ENCODE peak calls at places on chromosomes 7 and 10, in five cellular contexts. One of them, this sample, is unnamed.

GRCh38 chr10:114631678-114632417 is 26.2 kb downstream of the ABLIM1 start:
- DNase-seq in GM23338: peak; percentile 77
- DNase-seq in tibial nerve: no peak
- DNase-seq in adrenal gland: peak; percentile 66
- DNase-seq in kidney: peak; percentile 72
- DNase-seq in this sample: peak; percentile 64

GRCh38 chr7:70788276-70788675 is 343.7 kb upstream of the GALNT17 start:
- DNase-seq in GM23338: peak; percentile 33
- DNase-seq in tibial nerve: no peak
- DNase-seq in adrenal gland: no peak
- DNase-seq in kidney: no peak
- DNase-seq in this sample: no peak

GRCh38 chr10:75658496-75658895 is 227.1 kb downstream of the LRMDA start:
- DNase-seq in GM23338: no peak
- DNase-seq in tibial nerve: no peak
- DNase-seq in adrenal gland: no peak
- DNase-seq in kidney: no peak
- DNase-seq in this sample: no peak

GRCh38 chr7:55130079-55130476 is 111.3 kb downstream of the EGFR start:
- DNase-seq in GM23338: no peak
- DNase-seq in tibial nerve: no peak
- DNase-seq in adrenal gland: no peak
- DNase-seq in kidney: no peak
- DNase-seq in this sample: no peak

GRCh38 chr7:129829677-129830631 is 122.8 kb downstream of the UBE2H start:
- DNase-seq in GM23338: peak; percentile 97
- DNase-seq in tibial nerve: no peak
- DNase-seq in adrenal gland: peak; percentile 89
- DNase-seq in kidney: no peak
- DNase-seq in this sample: no peak

GRCh38 chr10:98307916-98308315 is 39.9 kb upstream of the LOXL4 start:
- DNase-seq in GM23338: no peak
- DNase-seq in tibial nerve: no peak
- DNase-seq in adrenal gland: no peak
- DNase-seq in kidney: no peak
- DNase-seq in this sample: no peak

GRCh38 chr7:2950578-2950977 is 93.1 kb downstream of the CARD11 start:
- DNase-seq in GM23338: no peak
- DNase-seq in tibial nerve: no peak
- DNase-seq in adrenal gland: no peak
- DNase-seq in kidney: no peak
- DNase-seq in this sample: no peak

GRCh38 chr7:1842321-1843221 is 172.5 kb downstream of the ELFN1 start:
- DNase-seq in GM23338: peak; percentile 41
- DNase-seq in tibial nerve: peak; percentile 8
- DNase-seq in adrenal gland: peak; percentile 8
- DNase-seq in kidney: peak; percentile 74
- DNase-seq in this sample: no peak

GRCh38 chr10:75108684-75109458 is 2.6 kb upstream of the SAMD8 start:
- DNase-seq in GM23338: peak; percentile 82
- DNase-seq in tibial nerve: no peak
- DNase-seq in adrenal gland: no peak
- DNase-seq in kidney: no peak
- DNase-seq in this sample: peak; percentile 57

GRCh38 chr10:127565583-127565982 is 16.5 kb downstream of the NPS start:
- DNase-seq in GM23338: no peak
- DNase-seq in tibial nerve: no peak
- DNase-seq in adrenal gland: no peak
- DNase-seq in kidney: no peak
- DNase-seq in this sample: no peak

GRCh38 chr10:127569210-127569609 is 20.1 kb downstream of the NPS start:
- DNase-seq in GM23338: no peak
- DNase-seq in tibial nerve: no peak
- DNase-seq in adrenal gland: no peak
- DNase-seq in kidney: no peak
- DNase-seq in this sample: no peak

GRCh38 chr10:127564644-127565043 is 15.5 kb downstream of the NPS start:
- DNase-seq in GM23338: no peak
- DNase-seq in tibial nerve: no peak
- DNase-seq in adrenal gland: no peak
- DNase-seq in kidney: no peak
- DNase-seq in this sample: no peak

GRCh38 chr10:127563718-127564553 is 14.8 kb downstream of the NPS start:
- DNase-seq in GM23338: peak; percentile 41
- DNase-seq in tibial nerve: no peak
- DNase-seq in adrenal gland: no peak
- DNase-seq in kidney: no peak
- DNase-seq in this sample: no peak
- TF ChIP-seq CTCF in GM23338: peak; percentile 80
- TF ChIP-seq CTCF in tibial nerve: peak; percentile 12
- TF ChIP-seq CTCF in adrenal gland: peak; percentile 50
- TF ChIP-seq CTCF in kidney: peak; percentile 66
- TF ChIP-seq CTCF in this sample: peak; percentile 60

GRCh38 chr10:1492641-1493040 is 244.7 kb downstream of the ADARB2 start:
- DNase-seq in GM23338: no peak
- DNase-seq in tibial nerve: no peak
- DNase-seq in adrenal gland: no peak
- DNase-seq in kidney: no peak
- DNase-seq in this sample: no peak
- H3K4me3 ChIP-seq in GM23338: no peak overlapping the region
- H3K4me3 ChIP-seq in tibial nerve: no peak overlapping the region
- H3K4me3 ChIP-seq in adrenal gland: no peak overlapping the region
- H3K4me3 ChIP-seq in kidney: no peak overlapping the region
- H3K4me3 ChIP-seq in this sample: no peak overlapping the region

GRCh38 chr7:158747408-158747807 is 42.8 kb upstream of the NCAPG2 start:
- DNase-seq in GM23338: no peak
- DNase-seq in tibial nerve: no peak
- DNase-seq in adrenal gland: no peak
- DNase-seq in kidney: no peak
- DNase-seq in this sample: no peak

GRCh38 chr7:158744070-158744469 is 39.5 kb upstream of the NCAPG2 start:
- DNase-seq in GM23338: no peak
- DNase-seq in tibial nerve: no peak
- DNase-seq in adrenal gland: no peak
- DNase-seq in kidney: no peak
- DNase-seq in this sample: no peak

GRCh38 chr7:158746957-158747356 is 42.4 kb upstream of the NCAPG2 start:
- DNase-seq in GM23338: no peak
- DNase-seq in tibial nerve: no peak
- DNase-seq in adrenal gland: no peak
- DNase-seq in kidney: no peak
- DNase-seq in this sample: no peak

GRCh38 chr7:158743219-158743618 is 38.6 kb upstream of the NCAPG2 start:
- DNase-seq in GM23338: peak; percentile 73
- DNase-seq in tibial nerve: no peak
- DNase-seq in adrenal gland: no peak
- DNase-seq in kidney: no peak
- DNase-seq in this sample: no peak

GRCh38 chr7:158745057-158745715 is 40.6 kb upstream of the NCAPG2 start:
- DNase-seq in GM23338: no peak
- DNase-seq in tibial nerve: no peak
- DNase-seq in adrenal gland: no peak
- DNase-seq in kidney: no peak
- DNase-seq in this sample: no peak
- H3K36me3 ChIP-seq in GM23338: peaks cover 12% of the 10 kb centered on the region
- H3K36me3 ChIP-seq in tibial nerve: peaks cover 4% of the 10 kb centered on the region
- H3K36me3 ChIP-seq in adrenal gland: no peaks in the 10 kb centered on the region
- H3K36me3 ChIP-seq in kidney: peaks cover 20% of the 10 kb centered on the region
- H3K36me3 ChIP-seq in this sample: peaks cover 84% of the 10 kb centered on the region

DNA sequence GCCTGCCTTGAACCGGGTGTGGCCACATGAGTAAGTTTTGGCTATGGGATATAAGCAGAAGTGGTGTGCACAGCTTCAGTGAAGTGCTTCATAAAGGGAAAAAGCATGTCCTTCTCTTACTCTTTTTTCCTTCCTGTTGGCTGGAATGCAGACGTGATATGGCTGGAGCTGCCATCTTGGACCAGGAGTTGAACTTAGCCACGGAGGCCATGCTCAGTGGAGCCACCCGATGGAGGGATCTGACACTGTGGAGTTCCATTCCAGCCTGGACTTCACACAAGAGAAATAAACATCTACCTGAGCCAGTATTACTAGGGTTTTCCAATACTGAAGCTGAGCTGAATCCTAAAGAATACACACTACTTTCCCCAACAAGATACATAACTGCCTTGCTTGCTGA is 52.3 kb downstream of the CCDC3 start:
- DNase-seq in GM23338: peak; percentile 53
- DNase-seq in tibial nerve: no peak
- DNase-seq in adrenal gland: no peak
- DNase-seq in kidney: no peak
- DNase-seq in this sample: no peak
- TF ChIP-seq CTCF in GM23338: peak; percentile 61
- TF ChIP-seq CTCF in tibial nerve: no peak
- TF ChIP-seq CTCF in adrenal gland: no peak
- TF ChIP-seq CTCF in kidney: no peak
- TF ChIP-seq CTCF in this sample: no peak

DNA sequence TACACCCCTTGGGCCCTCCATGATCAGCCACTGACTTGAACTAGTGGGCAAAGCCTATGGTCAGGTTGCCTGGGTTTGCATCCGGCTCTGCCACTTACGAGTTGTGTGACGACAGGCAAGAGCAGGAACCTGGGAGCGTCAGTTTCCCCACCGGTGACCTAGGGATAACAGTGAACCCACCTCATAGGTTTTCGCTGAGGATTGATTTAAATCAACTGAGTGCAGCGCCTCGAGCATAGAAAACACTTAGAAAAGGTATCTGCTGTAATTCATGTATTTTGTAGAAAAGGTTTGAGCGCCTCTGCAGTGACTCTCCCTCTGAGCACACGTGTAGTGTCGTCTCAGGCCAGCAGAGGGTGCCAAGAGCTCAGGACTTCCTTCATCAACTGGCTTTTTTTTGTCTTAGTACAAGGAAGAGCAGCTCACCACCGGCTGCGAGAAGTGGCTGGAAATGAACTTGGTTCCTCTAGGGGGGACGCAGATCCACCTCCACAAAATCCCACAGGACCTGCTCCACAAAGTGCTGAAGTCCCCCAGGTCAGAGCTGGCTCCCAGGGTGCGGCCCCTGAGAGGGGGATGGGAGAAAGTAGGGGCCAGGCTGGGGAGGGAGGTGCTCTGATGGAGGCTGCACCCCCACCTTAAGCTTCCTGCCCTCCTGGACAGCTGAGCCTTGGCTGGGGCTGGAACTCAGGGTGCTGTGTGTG is 27.7 kb downstream of the BTBD16 start:
- DNase-seq in GM23338: peak; percentile 93
- DNase-seq in tibial nerve: peak; percentile 54
- DNase-seq in adrenal gland: peak; percentile 76
- DNase-seq in kidney: peak; percentile 82
- DNase-seq in this sample: peak; percentile 75
- H3K4me3 ChIP-seq in GM23338: no peak overlapping the region
- H3K4me3 ChIP-seq in tibial nerve: no peak overlapping the region
- H3K4me3 ChIP-seq in adrenal gland: no peak overlapping the region
- H3K4me3 ChIP-seq in kidney: no peak overlapping the region
- H3K4me3 ChIP-seq in this sample: no peak overlapping the region

GRCh38 chr10:3126741-3127342 is 45.7 kb downstream of the PITRM1 start:
- DNase-seq in GM23338: no peak
- DNase-seq in tibial nerve: no peak
- DNase-seq in adrenal gland: peak; percentile 62
- DNase-seq in kidney: peak; percentile 84
- DNase-seq in this sample: no peak

GRCh38 chr10:3123571-3124411 is 48.8 kb downstream of the PITRM1 start:
- DNase-seq in GM23338: no peak
- DNase-seq in tibial nerve: no peak
- DNase-seq in adrenal gland: no peak
- DNase-seq in kidney: peak; percentile 52
- DNase-seq in this sample: no peak

GRCh38 chr10:3124412-3125175 is 48.0 kb downstream of the PITRM1 start:
- DNase-seq in GM23338: no peak
- DNase-seq in tibial nerve: no peak
- DNase-seq in adrenal gland: no peak
- DNase-seq in kidney: peak; percentile 59
- DNase-seq in this sample: no peak

GRCh38 chr10:3126249-3126648 is 46.3 kb downstream of the PITRM1 start:
- DNase-seq in GM23338: no peak
- DNase-seq in tibial nerve: no peak
- DNase-seq in adrenal gland: no peak
- DNase-seq in kidney: no peak
- DNase-seq in this sample: no peak

DNA sequence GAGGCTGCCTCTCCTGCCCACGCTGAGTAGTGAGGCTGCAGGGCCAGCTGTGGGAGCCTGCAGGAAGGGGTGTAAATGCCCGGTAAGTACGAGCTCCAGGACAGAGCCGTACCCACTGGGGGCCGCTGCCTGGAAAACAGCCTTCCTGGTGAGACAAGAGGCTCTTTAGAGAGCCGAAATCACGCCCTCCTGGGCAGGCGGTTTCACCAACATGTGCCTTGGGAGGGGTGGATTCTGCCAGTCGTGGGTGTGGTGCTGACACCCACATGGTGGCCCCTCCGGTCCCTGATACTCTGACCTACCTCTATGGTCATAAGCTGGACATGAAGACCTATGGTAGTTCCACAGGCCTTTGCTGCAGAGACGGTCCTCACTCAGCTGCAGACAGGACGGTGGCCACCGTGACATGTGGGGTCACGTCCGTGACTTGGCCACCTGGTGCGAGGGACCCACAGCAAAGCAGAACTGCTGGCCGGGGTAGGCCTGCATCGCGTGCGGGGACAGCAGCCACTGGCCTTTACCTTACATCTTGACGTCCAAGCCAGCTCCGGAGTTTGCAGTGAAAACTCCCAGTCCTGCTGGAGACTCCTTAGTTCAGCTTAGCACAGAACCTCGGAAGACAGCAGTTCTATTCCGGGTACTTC is 46.9 kb downstream of the PITRM1 start:
- DNase-seq in GM23338: no peak
- DNase-seq in tibial nerve: no peak
- DNase-seq in adrenal gland: no peak
- DNase-seq in kidney: peak; percentile 47
- DNase-seq in this sample: no peak
- H3K36me3 ChIP-seq in GM23338: peaks cover 5% of the 10 kb centered on the region
- H3K36me3 ChIP-seq in tibial nerve: no peaks in the 10 kb centered on the region
- H3K36me3 ChIP-seq in adrenal gland: no peaks in the 10 kb centered on the region
- H3K36me3 ChIP-seq in kidney: no peaks in the 10 kb centered on the region
- H3K36me3 ChIP-seq in this sample: peaks cover 34% of the 10 kb centered on the region

DNA sequence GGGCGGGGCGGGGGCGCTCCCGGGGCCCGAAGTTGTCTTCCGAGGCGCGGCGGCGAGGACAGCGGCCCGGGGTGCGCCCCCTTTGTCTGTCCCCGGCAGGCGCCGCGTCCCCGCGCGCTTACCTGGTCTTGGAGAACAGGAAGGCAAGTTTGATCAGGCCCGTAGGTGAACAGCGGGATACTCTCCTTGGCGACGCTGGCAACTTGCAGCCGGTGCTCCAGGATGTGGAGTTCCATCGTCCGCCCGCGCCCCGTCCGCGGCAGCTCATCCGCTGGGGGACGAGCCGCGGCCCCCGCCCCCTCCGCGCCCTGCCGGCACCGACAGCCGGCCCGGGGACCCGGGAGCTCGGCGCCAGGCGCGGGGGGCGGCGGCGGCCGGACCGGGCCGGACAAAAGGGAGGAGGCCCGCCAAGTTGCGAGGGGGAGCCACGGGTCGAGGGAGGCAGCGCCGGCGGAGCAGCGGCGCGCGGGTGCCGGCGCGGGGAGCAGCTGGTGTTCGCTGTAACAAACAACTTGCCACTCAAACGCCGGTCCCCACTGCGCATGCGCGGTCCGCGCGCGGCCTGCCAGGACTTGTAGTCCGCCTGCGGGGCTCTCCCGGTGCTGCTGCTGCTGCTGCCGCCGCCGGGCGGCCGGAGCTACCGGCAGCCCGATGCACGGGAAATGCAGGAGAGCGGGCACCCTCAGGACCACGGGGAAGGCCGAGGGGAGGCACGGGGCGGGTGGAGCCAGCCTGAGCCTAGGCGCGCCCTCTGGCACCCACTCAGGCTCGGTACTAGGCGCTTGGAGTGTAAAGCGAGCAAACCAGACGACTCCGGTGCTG is 35.6 kb upstream of the SPDYE3 start:
- DNase-seq in GM23338: peak; percentile 96
- DNase-seq in tibial nerve: peak; percentile 96
- DNase-seq in adrenal gland: peak; percentile 99
- DNase-seq in kidney: peak; percentile 99
- DNase-seq in this sample: peak; percentile 99
- TF ChIP-seq CTCF in GM23338: peak; percentile 24
- TF ChIP-seq CTCF in tibial nerve: no peak
- TF ChIP-seq CTCF in adrenal gland: peak; percentile 32
- TF ChIP-seq CTCF in kidney: peak; percentile 47
- TF ChIP-seq CTCF in this sample: peak; percentile 56

This sample was measured in right atrium auricular region.